ENCODE peak calls at places on chromosome 15, in ten cellular contexts. U is ELF-1; X is stimulated activated naive CD8-positive, alpha-beta T cell treated with anti-CD3 and anti-CD28 coated beads, Interleukin-15, amount 100 ng/mL, for 72 hours; N is effector memory CD4-positive, alpha-beta T cell; T is retina; D is left ventricle myocardium superior; O is stimulated activated CD8-positive, alpha-beta memory T cell treated with anti-CD3 and anti-CD28 coated beads, Interleukin-7, amount 100 ng/mL, for 1 hour; Z is amniotic stem cell; C is NAMALWA; V is GM23338. J is an unnamed sample.

GRCh38 chr15:88974392-88974791 is 61.2 kb upstream of the MFGE8 start:
- DNase-seq in T (no peak), O (no peak), D (no peak), C (no peak), N (no peak), V (no peak), Z (no peak), X (no peak), U (no peak), J (no peak)

GRCh38 chr15:47717036-47717611 is at the start of gene SEMA6D:
- DNase-seq in C (no peak), X (no peak), U (peak), V (peak), Z (peak), N (no peak), D (peak), O (no peak), T (peak), J (no peak)

GRCh38 chr15:62416535-62416934 is 251.4 kb upstream of the C2CD4B start:
- DNase-seq in T (no peak), U (no peak), O (no peak), D (no peak), C (no peak), V (peak), Z (no peak), N (no peak), X (no peak), J (no peak)

GRCh38 chr15:51931016-51931415 is 40.6 kb downstream of the LEO1 start:
- DNase-seq in U (no peak), O (no peak), T (no peak), N (no peak), X (no peak), Z (no peak), V (peak), C (no peak), D (no peak), J (no peak)

GRCh38 chr15:77724649-77725048 is 91.9 kb upstream of the LINGO1 start:
- DNase-seq in C (no peak), N (no peak), V (no peak), X (no peak), T (no peak), U (no peak), Z (no peak), O (no peak), D (no peak), J (no peak)

GRCh38 chr15:40372966-40373365 is 9.6 kb upstream of the KNSTRN start:
- DNase-seq in T (no peak), N (no peak), V (peak), O (no peak), D (no peak), U (no peak), X (no peak), C (no peak), Z (no peak), J (no peak)

GRCh38 chr15:70323111-70323851 is 225.6 kb upstream of the TLE3 start:
- DNase-seq in D (peak), Z (no peak), X (no peak), N (no peak), T (peak), U (peak), C (no peak), O (no peak), V (no peak), J (no peak)

GRCh38 chr15:38541046-38541445 is 23.6 kb downstream of the RASGRP1 start:
- DNase-seq in Z (no peak), C (no peak), D (no peak), T (no peak), X (no peak), N (no peak), U (no peak), V (no peak), O (no peak), J (no peak)

GRCh38 chr15:24269923-24270322 is 405.7 kb upstream of the NPAP1 start:
- DNase-seq in X (no peak), C (no peak), O (no peak), D (no peak), U (no peak), T (no peak), V (no peak), N (no peak), Z (no peak), J (no peak)

GRCh38 chr15:41011055-41011815 is 58.0 kb downstream of the CHAC1 start:
- DNase-seq in O (no peak), V (no peak), Z (no peak), X (no peak), C (no peak), T (no peak), N (no peak), D (no peak), U (no peak), J (no peak)

GRCh38 chr15:44009056-44009455 is 182.3 kb downstream of the WDR76 start:
- DNase-seq in X (no peak), T (no peak), Z (no peak), D (no peak), V (no peak), U (no peak), C (no peak), N (no peak), O (no peak), J (no peak)

GRCh38 chr15:61379005-61379404 is 149.9 kb upstream of the RORA start:
- DNase-seq in C (no peak), X (no peak), U (no peak), V (no peak), Z (no peak), D (no peak), N (no peak), O (no peak), T (no peak), J (no peak)